ENCODE peak calls at places on chromosomes 12 and 14, in eight cellular contexts. Q is SK-N-SH, J is H1, D is keratinocyte, E is HCT116, C is PC-3, I is hepatocyte, O is H9. V is an unnamed sample.

GRCh38 chr12:107169200-107169599 is 75.9 kb upstream of the CRY1 start:
- DNase-seq in O (no peak), J (no peak), E (no peak), Q (no peak), I (no peak), C (no peak), D (peak; percentile 46), V (no peak)

GRCh38 chr14:93303659-93304058 is 29.2 kb downstream of the BTBD7 start:
- DNase-seq in J (no peak), C (no peak), I (no peak), D (no peak), Q (no peak), O (no peak), E (no peak), V (no peak)

GRCh38 chr14:90491868-90492560 is 95.2 kb downstream of the CALM1 start:
- DNase-seq in O (no peak), J (no peak), E (no peak), D (no peak), C (no peak), Q (peak; percentile 70), I (no peak), V (no peak)

GRCh38 chr12:67752226-67752732 is 103.7 kb downstream of the DYRK2 start:
- DNase-seq in O (no peak), Q (no peak), J (no peak), E (no peak), C (peak; percentile 35), I (no peak), D (no peak), V (no peak)

GRCh38 chr14:71583246-71583645 is 349.0 kb upstream of the RGS6 start:
- DNase-seq in O (no peak), D (no peak), C (no peak), Q (no peak), I (no peak), J (no peak), E (no peak), V (no peak)

GRCh38 chr12:19045421-19045820 is 84.1 kb upstream of the PLEKHA5 start:
- DNase-seq in E (no peak), J (no peak), Q (no peak), C (no peak), D (no peak), I (no peak), O (no peak), V (no peak)

GRCh38 chr14:66709292-66709691 is 201.3 kb downstream of the GPHN start:
- DNase-seq in J (no peak), C (peak; percentile 3), Q (no peak), O (no peak), I (no peak), D (no peak), E (peak; percentile 21), V (peak; percentile 42)

GRCh38 chr12:109502332-109502731 is 24.9 kb downstream of the UBE3B start:
- DNase-seq in J (no peak), D (no peak), Q (no peak), I (no peak), O (no peak), C (no peak), E (no peak), V (no peak)

GRCh38 chr12:102567031-102567985 is 86.9 kb upstream of the IGF1 start:
- DNase-seq in J (no peak), O (no peak), I (no peak), C (peak; percentile 36), D (no peak), Q (peak; percentile 1), E (no peak), V (peak; percentile 66)

GRCh38 chr14:57657487-57657886 is 163.8 kb upstream of the CCDC198 start:
- DNase-seq in E (no peak), I (peak; percentile 37), Q (no peak), O (no peak), D (no peak), J (no peak), C (peak; percentile 33), V (peak; percentile 3)

GRCh38 chr12:1676043-1676442 is 14.8 kb upstream of the ADIPOR2 start:
- DNase-seq in D (no peak), I (no peak), O (no peak), Q (no peak), C (no peak), J (no peak), E (no peak), V (no peak)

GRCh38 chr14:52015411-52016030 is 26.2 kb downstream of the RTRAF start:
- DNase-seq in C (peak; percentile 49), Q (peak; percentile 40), O (peak; percentile 67), J (peak; percentile 61), I (peak; percentile 46), D (no peak), E (peak; percentile 19), V (peak; percentile 76)

GRCh38 chr12:58741226-58741625 is 179.1 kb downstream of the LRIG3 start:
- DNase-seq in C (no peak), O (no peak), I (no peak), J (no peak), E (no peak), Q (no peak), D (no peak), V (no peak)

GRCh38 chr12:116247377-116247776 is 30.1 kb downstream of the MED13L start:
- DNase-seq in D (no peak), Q (no peak), I (no peak), C (no peak), E (no peak), J (no peak), O (no peak), V (no peak)

GRCh38 chr14:89941830-89942377 is 12.6 kb downstream of the EFCAB11 start:
- DNase-seq in I (no peak), J (no peak), E (no peak), Q (no peak), D (no peak), O (no peak), C (no peak), V (no peak)

GRCh38 chr12:79691299-79692248 is 810 bp upstream of the PAWR start:
- DNase-seq in C (peak; percentile 83), I (peak; percentile 28), E (no peak), Q (peak; percentile 15), D (no peak), O (no peak), J (no peak), V (peak; percentile 94)

GRCh38 chr12:12839003-12839395 is 25.9 kb downstream of the DDX47 start:
- DNase-seq in Q (no peak), O (no peak), C (no peak), J (no peak), D (no peak), I (no peak), E (no peak), V (no peak)

GRCh38 chr12:69056743-69057515 is 124.0 kb upstream of the CPM start:
- DNase-seq in O (no peak), I (no peak), E (no peak), C (no peak), D (no peak), J (no peak), Q (no peak), V (no peak)

GRCh38 chr12:69055706-69056105 is 122.7 kb upstream of the CPM start:
- DNase-seq in C (no peak), D (no peak), J (no peak), I (no peak), O (no peak), E (no peak), Q (no peak), V (no peak)

GRCh38 chr12:69054343-69055056 is 121.5 kb upstream of the CPM start:
- DNase-seq in C (no peak), D (no peak), I (no peak), J (no peak), Q (no peak), E (no peak), O (no peak), V (no peak)

GRCh38 chr12:69055280-69055679 is 122.3 kb upstream of the CPM start:
- DNase-seq in I (no peak), E (no peak), Q (no peak), C (no peak), D (no peak), J (no peak), O (no peak), V (no peak)

GRCh38 chr12:69052613-69053408 is 119.8 kb upstream of the CPM start:
- DNase-seq in I (peak; percentile 52), O (peak; percentile 84), C (peak; percentile 91), E (peak; percentile 24), D (peak; percentile 44), J (no peak), Q (no peak), V (peak; percentile 69)
- TF ChIP-seq CTCF in I (no peak), O (no peak), C (peak; percentile 21), E (no peak), D (peak; percentile 22), J (no peak), Q (peak; percentile 30), V (no peak)

GRCh38 chr12:29239336-29239735 is 90.3 kb downstream of the FAR2 start:
- DNase-seq in Q (no peak), E (no peak), I (no peak), D (no peak), J (no peak), O (no peak), C (no peak), V (no peak)
- H3K27me3 ChIP-seq in Q (no peaks in the 10 kb centered on the region), E (no peaks in the 10 kb centered on the region), I (no peaks in the 10 kb centered on the region), D (no peaks in the 10 kb centered on the region), J (no peaks in the 10 kb centered on the region), O (no peaks in the 10 kb centered on the region), C (no peaks in the 10 kb centered on the region), V (no peaks in the 10 kb centered on the region)

DNA sequence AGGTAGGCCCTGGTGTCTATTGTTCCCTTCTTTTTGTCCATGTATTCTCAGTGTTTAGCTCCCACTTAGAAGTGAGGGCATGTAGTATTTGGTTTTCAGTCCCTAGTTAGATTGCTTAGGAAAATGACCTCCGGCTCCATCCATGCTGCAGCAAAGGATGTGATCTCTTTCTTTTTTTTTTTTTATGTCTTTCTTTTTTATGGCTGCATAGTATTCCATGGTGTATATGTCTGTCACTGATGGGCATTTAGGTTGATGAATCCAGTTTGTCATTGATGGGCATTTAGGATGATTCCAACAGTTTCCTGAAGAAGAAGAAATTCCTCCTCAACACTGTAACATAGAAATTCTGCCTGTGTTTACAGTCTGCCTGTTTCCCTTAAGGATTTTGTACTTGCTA is 231.1 kb downstream of the CCDC91 start:
- DNase-seq in I (no peak), E (no peak), C (no peak), O (no peak), Q (no peak), J (no peak), D (no peak), V (no peak)
- H2AFZ ChIP-seq in I (no peak overlapping the region), E (no peak overlapping the region), C (no peak overlapping the region), O (no peak overlapping the region), Q (no peak overlapping the region), J (no peak overlapping the region), D (no peak overlapping the region), V (no peak overlapping the region)

GRCh38 chr14:22644305-22644635 is at the start of gene OR6J1:
- DNase-seq in C (no peak), J (no peak), D (no peak), E (no peak), Q (no peak), O (no peak), I (no peak), V (no peak)
- TF ChIP-seq CTCF in C (peak; percentile 2), J (no peak), D (no peak), E (no peak), Q (no peak), O (no peak), I (no peak), V (no peak)